ENCODE peak calls at places on chromosomes 5 and 9, in eight cellular contexts. Y is HCT116; J is WTC11; W is NAMALWA; Z is stimulated activated CD4-positive, alpha-beta T cell treated with anti-CD3 and anti-CD28 coated beads, Interleukin-1b, Interleukin-23, amount 100 ng/mL, for 4 hours; G is activated CD4-positive, alpha-beta T cell treated with anti-CD3 and anti-CD28 coated beads, Interleukin-2, amount 10 ng/mL, durations not matched to agents 7 days and 5 days; I is GM10248; O is fibroblast of mammary gland. S is an unnamed sample.

GRCh38 chr9:122051401-122052346 is 41.4 kb downstream of the TTLL11 start:
- DNase-seq in Y (no peak), J (no peak), W (no peak), Z (no peak), G (no peak), I (peak), O (peak), S (no peak)

GRCh38 chr5:135462304-135462703 is 10.2 kb upstream of the TIFAB start:
- DNase-seq in Y (peak), J (peak), W (peak), Z (peak), G (peak), I (peak), O (peak), S (peak)

GRCh38 chr5:66697796-66698564 is 101.8 kb downstream of the MAST4 start:
- DNase-seq in Y (no peak), J (no peak), W (no peak), Z (no peak), G (no peak), I (no peak), O (no peak), S (no peak)

GRCh38 chr5:154397652-154398406 is 48.0 kb upstream of the SAP30L start:
- DNase-seq in Y (no peak), J (no peak), W (no peak), Z (no peak), G (no peak), I (no peak), O (no peak), S (no peak)

GRCh38 chr9:35689601-35690446 is at the start of gene TPM2:
- DNase-seq in Y (peak), J (peak), W (peak), Z (no peak), G (no peak), I (peak), O (peak), S (no peak)

GRCh38 chr9:4277531-4277991 is 22.3 kb downstream of the GLIS3 start:
- DNase-seq in Y (no peak), J (no peak), W (no peak), Z (no peak), G (no peak), I (no peak), O (no peak), S (no peak)

GRCh38 chr9:69805962-69806633 is 14.5 kb upstream of the CFAP95 start:
- DNase-seq in Y (no peak), J (no peak), W (no peak), Z (no peak), G (no peak), I (no peak), O (no peak), S (no peak)

GRCh38 chr5:9690751-9691150 is 60.6 kb upstream of the TAS2R1 start:
- DNase-seq in Y (no peak), J (no peak), W (no peak), Z (no peak), G (no peak), I (no peak), O (no peak), S (no peak)